ENCODE peak calls at places on chromosome 16, in four cellular contexts. B, X, I and Q are unnamed samples.

GRCh38 chr16:67311607-67312449 is 14.7 kb downstream of the KCTD19 start:
- DNase-seq in B (peak), X (peak), I (no peak), Q (peak)

GRCh38 chr16:85370881-85371651 is 242.1 kb upstream of the GSE1 start:
- DNase-seq in B (no peak), X (no peak), I (no peak), Q (no peak)

GRCh38 chr16:72372082-72372615 is 200.2 kb upstream of the PMFBP1 start:
- DNase-seq in B (no peak), X (no peak), I (no peak), Q (no peak)

GRCh38 chr16:2869502-2870064 is 11.6 kb upstream of the PRSS22 start:
- DNase-seq in B (no peak), X (no peak), I (no peak), Q (no peak)

GRCh38 chr16:9124908-9125584 is 33.6 kb downstream of the HAPSTR1 start:
- DNase-seq in B (no peak), X (no peak), I (no peak), Q (no peak)

GRCh38 chr16:66653581-66654350 is 42.8 kb downstream of the CMTM4 start:
- DNase-seq in B (no peak), X (peak), I (no peak), Q (no peak)

GRCh38 chr16:85026696-85027095 is 899 bp upstream of the KIAA0513 start:
- DNase-seq in B (no peak), X (no peak), I (no peak), Q (no peak)

GRCh38 chr16:64892843-64893242 is 229.0 kb downstream of the CDH11 start:
- DNase-seq in B (no peak), X (peak), I (no peak), Q (no peak)

GRCh38 chr16:86575754-86576557 is 2.4 kb upstream of the FOXL1 start:
- DNase-seq in B (peak), X (peak), I (no peak), Q (peak)

GRCh38 chr16:46929378-46930332 is 43.8 kb downstream of the DNAJA2 start:
- DNase-seq in B (peak), X (peak), I (peak), Q (peak)

GRCh38 chr16:76265434-76266045 is 11.7 kb upstream of the CNTNAP4 start:
- DNase-seq in B (peak), X (peak), I (no peak), Q (peak)

GRCh38 chr16:2896480-2897010 is 13.5 kb downstream of the FLYWCH2 start:
- DNase-seq in B (no peak), X (no peak), I (no peak), Q (no peak)

GRCh38 chr16:1309888-1310831 is 724 bp downstream of the UBE2I start:
- DNase-seq in B (peak), X (peak), I (peak), Q (peak)

GRCh38 chr16:69188716-69189115 is 1.8 kb downstream of the SNTB2 start:
- DNase-seq in B (peak), X (peak), I (no peak), Q (peak)

GRCh38 chr16:56102159-56102798 is 89.0 kb upstream of the GNAO1 start:
- DNase-seq in B (no peak), X (no peak), I (peak), Q (no peak)

GRCh38 chr16:4580245-4580644 is 24.1 kb downstream of the C16orf96 start:
- DNase-seq in B (no peak), X (peak), I (no peak), Q (no peak)

GRCh38 chr16:62077998-62078397 is 41.8 kb upstream of the CDH8 start:
- DNase-seq in B (no peak), X (peak), I (peak), Q (no peak)

GRCh38 chr16:63684702-63685101 is 1437.2 kb downstream of the CDH11 start:
- DNase-seq in B (no peak), X (no peak), I (no peak), Q (no peak)

GRCh38 chr16:47036201-47036600 is 62.7 kb upstream of the DNAJA2 start:
- DNase-seq in B (no peak), X (no peak), I (no peak), Q (no peak)

GRCh38 chr16:28529124-28529523 is 9.7 kb downstream of the NUPR1 start:
- DNase-seq in B (no peak), X (no peak), I (no peak), Q (no peak)